ENCODE peak calls at places on chromosomes 11 and 22, in ten cellular contexts. H is keratinocyte, D is endodermal cell, E is HCT116, U is GM23248, S is MM.1S, Z is H1, B is colonic mucosa, C is astrocyte, J is fibroblast of lung. R is an unnamed sample. For H3K4me1, the result is how much of the 10 kb centered on the place peaks cover.

GRCh38 chr11:69075421-69076128 is 26.8 kb downstream of the TPCN2 start:
- DNase-seq in C (peak), U (peak), H (no peak), Z (no peak), J (peak), E (peak), S (no peak), D (no peak), B (peak), R (peak)

GRCh38 chr22:30289126-30289979 is at the start of gene CASTOR1:
- DNase-seq in B (peak), S (peak), U (peak), C (peak), H (peak), J (peak), D (peak), E (peak), Z (peak), R (peak)

GRCh38 chr22:31526275-31526674 is 29.9 kb downstream of the SFI1 start:
- DNase-seq in B (no peak), J (no peak), U (no peak), Z (no peak), H (no peak), S (no peak), E (no peak), C (no peak), D (no peak), R (no peak)

GRCh38 chr11:62682518-62682917 is 3.6 kb upstream of the UBXN1 start:
- DNase-seq in E (no peak), U (no peak), B (no peak), J (no peak), C (no peak), D (no peak), H (no peak), Z (no peak), S (no peak), R (no peak)

GRCh38 chr11:128759597-128759996 is 65.7 kb downstream of the FLI1 start:
- DNase-seq in C (peak), B (no peak), S (no peak), J (peak), Z (no peak), U (peak), E (no peak), H (no peak), D (no peak), R (peak)

GRCh38 chr11:36312593-36312990 is 16.5 kb downstream of the PRR5L start:
- DNase-seq in D (no peak), C (peak), E (no peak), U (peak), J (peak), H (no peak), S (no peak), B (no peak), Z (no peak), R (peak)

GRCh38 chr22:36395061-36395849 is 7.5 kb upstream of the MYH9 start:
- DNase-seq in U (no peak), Z (no peak), H (no peak), D (no peak), C (no peak), B (peak), S (no peak), E (no peak), J (no peak), R (no peak)

GRCh38 chr11:19789840-19790710 is 77.4 kb downstream of the NAV2 start:
- DNase-seq in H (no peak), Z (no peak), E (no peak), U (peak), S (no peak), C (peak), J (peak), D (no peak), B (peak), R (peak)

GRCh38 chr22:20141186-20142077 is 9.4 kb downstream of the CCDC188 start:
- DNase-seq in E (no peak), J (peak), B (no peak), H (no peak), D (no peak), C (peak), S (no peak), U (peak), Z (no peak), R (peak)

GRCh38 chr22:37058917-37059701 is 7.6 kb downstream of the KCTD17 start:
- DNase-seq in S (no peak), B (no peak), E (no peak), H (no peak), U (no peak), J (no peak), Z (no peak), D (no peak), C (no peak), R (no peak)

GRCh38 chr11:61325649-61326414 is 7.1 kb downstream of the DDB1 start:
- DNase-seq in B (no peak), J (peak), S (no peak), E (no peak), Z (no peak), C (peak), U (no peak), D (no peak), H (no peak), R (peak)

GRCh38 chr11:2569321-2569721 is 124.5 kb downstream of the KCNQ1 start:
- DNase-seq in H (no peak), C (no peak), E (no peak), D (peak), S (peak), Z (no peak), J (no peak), B (no peak), U (peak), R (peak)

GRCh38 chr11:102513869-102514268 is 16.7 kb downstream of the MMP7 start:
- DNase-seq in J (peak), U (peak), S (no peak), B (peak), H (no peak), E (no peak), Z (no peak), D (no peak), C (no peak), R (peak)

GRCh38 chr11:78742430-78742829 is 167.8 kb upstream of the NARS2 start:
- DNase-seq in C (peak), Z (no peak), J (peak), S (no peak), H (peak), E (no peak), B (peak), D (no peak), U (peak), R (no peak)

GRCh38 chr11:134030853-134031252 is 38.0 kb upstream of the JAM3 start:
- DNase-seq in B (no peak), U (no peak), D (peak), E (no peak), C (no peak), Z (no peak), H (no peak), J (no peak), S (no peak), R (no peak)

GRCh38 chr22:30889268-30889995 is 79.1 kb downstream of the MORC2 start:
- DNase-seq in S (no peak), Z (no peak), U (no peak), J (no peak), C (no peak), E (no peak), B (no peak), H (no peak), D (peak), R (no peak)

GRCh38 chr22:45200862-45201511 is 37.3 kb downstream of the NUP50 start:
- DNase-seq in B (no peak), U (no peak), D (peak), H (no peak), J (peak), S (no peak), C (peak), Z (no peak), E (no peak), R (no peak)

GRCh38 chr22:50020606-50021005 is 8.0 kb upstream of the IL17REL start:
- DNase-seq in C (no peak), S (no peak), D (no peak), H (no peak), B (no peak), U (no peak), J (no peak), Z (no peak), E (no peak), R (no peak)

GRCh38 chr11:32334822-32335221 is 100.5 kb downstream of the WT1 start:
- DNase-seq in D (peak), C (no peak), J (no peak), B (peak), Z (no peak), E (peak), S (no peak), U (peak), H (no peak), R (no peak)

DNA sequence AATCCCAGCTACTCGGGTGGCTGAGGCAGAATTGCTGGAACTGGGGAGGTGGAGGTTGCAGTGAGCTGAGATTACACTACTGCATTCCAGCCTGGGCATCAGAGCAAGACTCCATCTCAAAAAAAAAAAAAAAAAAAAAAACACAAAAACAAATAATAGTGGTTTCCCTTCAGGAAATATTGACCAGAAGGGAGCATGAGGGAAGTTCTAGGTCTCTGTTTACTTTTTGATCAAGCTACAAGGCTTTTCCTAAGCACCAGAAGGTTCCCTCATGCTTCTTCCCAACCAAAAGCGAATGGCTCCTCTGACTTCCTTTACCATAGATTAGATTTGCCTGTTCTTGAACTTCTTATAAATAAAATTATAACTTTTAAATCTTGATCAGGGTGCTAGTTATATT is 18.3 kb downstream of the MYO18B start:
- DNase-seq in S (no peak), D (no peak), J (peak), B (no peak), C (peak), H (no peak), E (no peak), U (no peak), Z (no peak), R (no peak)
- H3K4me1 ChIP-seq in S (under half), D (under half), J (under half), B (under half), C (under half), H (under half), E (under half), U (under half), Z (under half), R (under half)

GRCh38 chr11:12687216-12687623 is 13.0 kb downstream of the TEAD1 start:
- DNase-seq in Z (no peak), C (no peak), B (no peak), U (no peak), S (no peak), E (no peak), H (no peak), D (no peak), J (no peak), R (no peak)
- H3K4me3 ChIP-seq in Z (no peak), C (no peak), B (no peak), U (peak), S (no peak), E (peak), H (no peak), D (no peak), J (no peak), R (no peak)

GRCh38 chr11:112318193-112318592 is 57.5 kb upstream of the PLET1 start:
- DNase-seq in J (peak), Z (no peak), C (peak), U (peak), B (no peak), E (peak), H (peak), D (no peak), S (no peak), R (peak)

GRCh38 chr11:112315057-112315720 is 54.5 kb upstream of the PLET1 start:
- DNase-seq in D (no peak), B (no peak), S (no peak), C (no peak), J (no peak), E (no peak), H (no peak), U (no peak), Z (no peak), R (no peak)

GRCh38 chr11:112316971-112317370 is 56.3 kb upstream of the PLET1 start:
- DNase-seq in J (no peak), C (no peak), B (no peak), E (no peak), H (no peak), S (no peak), D (no peak), Z (no peak), U (no peak), R (no peak)

GRCh38 chr11:112318661-112319060 is 58.0 kb upstream of the PLET1 start:
- DNase-seq in B (no peak), D (no peak), U (peak), S (no peak), E (no peak), Z (no peak), C (no peak), H (no peak), J (no peak), R (no peak)

GRCh38 chr11:112315861-112316739 is 55.4 kb upstream of the PLET1 start:
- DNase-seq in E (no peak), D (no peak), J (no peak), H (no peak), U (no peak), Z (no peak), S (no peak), C (no peak), B (no peak), R (no peak)
- H3K9ac ChIP-seq in E (no peak), D (no peak), J (no peak), H (no peak), U (no peak), Z (no peak), S (no peak), C (no peak), B (no peak), R (no peak)

DNA sequence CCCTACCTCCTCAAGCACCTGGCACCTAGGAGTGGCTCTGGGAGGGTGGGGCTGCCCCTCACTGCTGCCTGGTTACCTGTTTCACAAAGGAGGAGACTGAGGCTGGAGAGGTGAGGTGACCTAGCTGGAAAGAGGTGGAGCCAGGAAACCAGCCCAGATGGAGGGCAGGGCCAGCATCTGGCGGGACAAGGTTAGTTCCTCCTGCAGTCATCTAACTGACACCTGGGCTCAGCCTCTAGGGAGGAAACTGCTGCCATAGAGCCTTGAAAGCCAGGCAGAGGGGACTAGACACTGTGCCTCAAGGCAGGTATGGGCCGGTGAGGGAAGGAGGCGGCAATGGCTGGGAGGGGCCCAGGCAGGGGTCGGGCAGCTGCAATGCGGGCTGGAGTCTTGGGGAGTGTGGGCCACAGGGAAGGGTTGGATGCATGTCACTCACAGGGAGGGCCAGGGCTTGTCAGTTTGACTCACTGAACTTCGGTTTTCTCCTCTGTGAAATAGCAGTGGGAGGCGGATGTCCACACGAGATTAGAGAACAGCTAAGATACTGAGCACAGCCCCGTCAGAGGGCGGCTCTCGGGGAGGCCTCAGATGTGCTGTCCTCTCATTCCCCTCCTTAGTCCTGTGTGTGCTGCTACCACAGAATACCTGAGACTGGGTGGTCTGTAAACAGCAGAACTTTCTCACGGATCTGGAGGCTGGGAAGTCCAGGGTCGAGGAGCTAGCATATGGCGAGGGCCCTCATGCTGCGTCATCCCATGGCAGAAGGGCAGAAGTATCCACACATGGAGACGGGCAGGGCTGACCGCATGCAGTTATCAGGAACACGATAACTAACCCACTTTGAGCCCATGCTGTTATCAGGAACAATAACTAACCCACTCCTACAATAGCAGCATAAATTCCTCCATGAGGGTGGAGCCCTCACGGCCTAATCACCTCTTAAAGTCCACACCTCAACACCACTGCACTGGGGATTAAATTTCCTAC is 16.1 kb downstream of the MGAT3 start:
- DNase-seq in S (peak), C (no peak), B (peak), U (no peak), J (no peak), H (no peak), Z (no peak), D (no peak), E (no peak), R (no peak)
- H3K4me1 ChIP-seq in S (under half), C (under half), B (under half), U (under half), J (under half), H (under half), Z (half or more), D (under half), E (under half), R (under half)

DNA sequence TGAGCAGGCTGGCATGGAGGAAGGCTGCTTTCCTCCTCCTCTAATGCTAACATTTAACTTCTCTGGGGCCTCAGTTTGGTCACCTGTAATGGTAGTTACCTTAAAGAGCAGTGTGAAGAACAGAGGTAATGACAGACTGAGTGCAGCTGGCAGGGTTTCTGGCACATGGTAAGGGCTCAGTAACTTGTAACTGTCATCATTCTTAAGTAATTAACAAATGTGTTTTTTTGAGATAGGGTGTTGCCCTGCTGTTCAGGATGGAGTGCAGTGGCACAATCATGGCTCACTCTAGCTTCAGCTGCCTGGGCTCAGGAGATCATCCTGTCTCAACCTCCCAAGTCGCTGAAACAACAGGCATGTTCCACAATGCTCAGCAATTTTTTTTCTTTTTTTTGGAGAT is 242.0 kb upstream of the SYN3 start:
- DNase-seq in C (no peak), J (no peak), Z (no peak), E (no peak), B (no peak), U (no peak), D (no peak), H (no peak), S (no peak), R (no peak)
- H3K4me3 ChIP-seq in C (no peak), J (no peak), Z (no peak), E (no peak), B (no peak), U (no peak), D (no peak), H (no peak), S (no peak), R (no peak)

DNA sequence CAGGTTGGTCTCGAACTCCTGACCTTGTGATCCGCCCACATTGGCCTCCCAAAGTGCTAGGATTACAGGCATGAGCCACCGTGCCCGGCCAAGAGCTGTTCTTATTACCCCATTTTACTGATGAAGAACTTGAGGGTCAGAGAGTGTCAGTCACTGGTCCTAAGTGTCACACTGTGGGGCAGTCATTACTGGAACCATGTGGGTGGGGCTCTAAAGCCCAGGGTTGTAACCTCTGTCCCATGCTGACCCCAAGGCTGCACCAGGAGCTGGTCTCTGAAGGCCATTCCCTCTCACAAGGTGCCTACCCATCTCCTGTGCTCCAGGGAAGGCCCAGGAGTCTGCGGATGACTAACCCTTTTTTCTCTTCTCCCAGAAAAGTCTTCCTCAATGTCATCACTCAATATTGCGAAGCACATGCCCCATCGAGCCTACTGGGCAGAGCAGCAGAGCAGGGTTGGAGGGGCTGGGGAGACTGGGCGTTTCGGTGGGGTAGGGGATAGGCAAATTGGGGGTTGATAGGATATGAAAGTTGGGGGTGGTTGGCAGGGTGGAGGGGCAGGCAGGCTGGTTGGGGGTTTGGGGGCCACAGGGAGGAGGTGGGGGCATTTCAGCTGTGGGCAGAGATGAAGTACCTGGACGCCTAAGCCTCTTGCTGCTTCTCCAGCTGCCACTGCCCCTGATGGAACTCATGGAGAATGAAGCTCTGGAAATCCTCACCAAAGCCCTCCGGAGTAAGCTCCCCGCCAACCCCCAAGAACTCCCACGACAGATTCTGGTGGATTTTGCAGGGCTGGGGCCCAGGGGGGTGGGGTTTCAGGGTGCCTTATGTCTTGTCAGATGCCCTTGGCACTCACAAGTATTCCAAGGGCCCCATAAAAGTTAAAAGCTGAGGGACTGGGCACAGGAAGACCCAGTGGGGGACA is 2.0 kb upstream of the ESRRA start:
- DNase-seq in U (no peak), D (no peak), C (no peak), Z (no peak), B (no peak), S (no peak), H (no peak), E (no peak), J (no peak), R (no peak)
- H3K9ac ChIP-seq in U (no peak), D (no peak), C (no peak), Z (no peak), B (peak), S (peak), H (no peak), E (peak), J (no peak), R (no peak)

GRCh38 chr11:1511937-1512496 is 25.4 kb upstream of the MOB2 start:
- DNase-seq in U (no peak), D (no peak), S (no peak), H (no peak), Z (no peak), C (no peak), E (no peak), J (no peak), B (no peak), R (no peak)

GRCh38 chr11:1508491-1508891 is 21.9 kb upstream of the MOB2 start:
- DNase-seq in C (no peak), S (no peak), B (no peak), H (no peak), U (no peak), D (no peak), E (no peak), Z (no peak), J (no peak), R (no peak)

GRCh38 chr11:1509626-1510255 is 23.2 kb upstream of the MOB2 start:
- DNase-seq in J (no peak), D (no peak), H (no peak), E (no peak), U (no peak), C (no peak), S (no peak), Z (no peak), B (no peak), R (no peak)

GRCh38 chr11:1508986-1509385 is 22.4 kb upstream of the MOB2 start:
- DNase-seq in S (no peak), B (no peak), J (no peak), Z (no peak), U (no peak), C (no peak), D (no peak), E (no peak), H (no peak), R (no peak)

DNA sequence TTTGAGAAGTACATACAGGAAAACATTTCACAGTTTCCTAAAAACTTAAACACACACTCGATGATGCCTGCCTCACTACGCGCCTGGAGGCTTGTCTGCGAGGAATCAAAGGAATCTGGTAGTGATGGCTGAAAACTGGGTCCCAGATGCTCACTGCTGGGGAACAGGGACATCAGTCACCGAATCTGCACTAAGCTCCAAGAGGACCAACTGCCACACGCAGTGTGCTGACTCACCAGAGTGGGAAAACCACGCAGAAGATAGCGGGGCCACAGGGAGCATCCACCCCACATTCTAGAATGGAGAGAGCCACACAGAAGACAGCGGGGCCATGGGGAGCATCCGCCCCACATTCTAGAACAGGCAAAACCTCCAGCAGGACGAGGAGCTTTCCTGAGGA is 24.3 kb upstream of the MOB2 start:
- DNase-seq in H (no peak), C (no peak), Z (no peak), U (peak), B (no peak), J (no peak), E (no peak), S (no peak), D (no peak), R (no peak)
- H3K4me1 ChIP-seq in H (under half), C (under half), Z (under half), U (under half), B (under half), J (under half), E (under half), S (under half), D (under half), R (under half)